ENCODE peak calls at places on chromosomes 6 and 20, in nine cellular contexts. One of them, this sample, is unnamed.

GRCh38 chr6:52647199-52647598 is 23.7 kb upstream of the TMEM14A start:
- DNase-seq in body of pancreas: no peak
- DNase-seq in uterus: no peak
- DNase-seq in thyroid gland: no peak
- DNase-seq in sigmoid colon: no peak
- DNase-seq in esophagus squamous epithelium: no peak
- DNase-seq in stomach: no peak
- DNase-seq in IMR-90: peak; percentile 72
- DNase-seq in esophagus muscularis mucosa: no peak
- DNase-seq in this sample: no peak

GRCh38 chr20:45406260-45407066 is 1.6 kb upstream of the DBNDD2 start:
- DNase-seq in uterus: peak; percentile 75
- DNase-seq in body of pancreas: peak; percentile 78
- DNase-seq in IMR-90: no peak
- DNase-seq in esophagus muscularis mucosa: no peak
- DNase-seq in thyroid gland: peak; percentile 48
- DNase-seq in esophagus squamous epithelium: no peak
- DNase-seq in stomach: peak; percentile 71
- DNase-seq in sigmoid colon: peak; percentile 91
- DNase-seq in this sample: no peak

GRCh38 chr6:21101694-21102093 is 491.9 kb upstream of the SOX4 start:
- DNase-seq in body of pancreas: no peak
- DNase-seq in esophagus muscularis mucosa: no peak
- DNase-seq in sigmoid colon: no peak
- DNase-seq in IMR-90: no peak
- DNase-seq in stomach: no peak
- DNase-seq in esophagus squamous epithelium: no peak
- DNase-seq in uterus: no peak
- DNase-seq in thyroid gland: no peak
- DNase-seq in this sample: no peak

GRCh38 chr6:84449220-84449619 is 221.8 kb upstream of the CEP162 start:
- DNase-seq in uterus: no peak
- DNase-seq in IMR-90: no peak
- DNase-seq in esophagus squamous epithelium: no peak
- DNase-seq in esophagus muscularis mucosa: no peak
- DNase-seq in sigmoid colon: no peak
- DNase-seq in body of pancreas: no peak
- DNase-seq in stomach: no peak
- DNase-seq in thyroid gland: no peak
- DNase-seq in this sample: no peak

GRCh38 chr6:3323696-3324261 is 65.0 kb downstream of the PSMG4 start:
- DNase-seq in esophagus muscularis mucosa: no peak
- DNase-seq in esophagus squamous epithelium: no peak
- DNase-seq in thyroid gland: no peak
- DNase-seq in IMR-90: no peak
- DNase-seq in body of pancreas: no peak
- DNase-seq in sigmoid colon: no peak
- DNase-seq in stomach: no peak
- DNase-seq in uterus: no peak
- DNase-seq in this sample: no peak

GRCh38 chr6:131182991-131183425 is 47.7 kb downstream of the AKAP7 start:
- DNase-seq in IMR-90: peak; percentile 56
- DNase-seq in uterus: no peak
- DNase-seq in thyroid gland: no peak
- DNase-seq in sigmoid colon: no peak
- DNase-seq in stomach: no peak
- DNase-seq in body of pancreas: no peak
- DNase-seq in esophagus squamous epithelium: no peak
- DNase-seq in esophagus muscularis mucosa: no peak
- DNase-seq in this sample: no peak

GRCh38 chr6:64872633-64873032 is 834.4 kb downstream of the EYS start:
- DNase-seq in body of pancreas: no peak
- DNase-seq in IMR-90: no peak
- DNase-seq in uterus: no peak
- DNase-seq in stomach: no peak
- DNase-seq in sigmoid colon: no peak
- DNase-seq in esophagus muscularis mucosa: no peak
- DNase-seq in thyroid gland: no peak
- DNase-seq in esophagus squamous epithelium: no peak
- DNase-seq in this sample: no peak

GRCh38 chr6:21952367-21952766 is 344.5 kb downstream of the PRL start:
- DNase-seq in esophagus squamous epithelium: no peak
- DNase-seq in stomach: no peak
- DNase-seq in sigmoid colon: no peak
- DNase-seq in IMR-90: no peak
- DNase-seq in uterus: no peak
- DNase-seq in esophagus muscularis mucosa: no peak
- DNase-seq in body of pancreas: no peak
- DNase-seq in thyroid gland: no peak
- DNase-seq in this sample: no peak

GRCh38 chr6:5214570-5215052 is 46.1 kb downstream of the LYRM4 start:
- DNase-seq in body of pancreas: no peak
- DNase-seq in IMR-90: peak; percentile 78
- DNase-seq in uterus: no peak
- DNase-seq in esophagus muscularis mucosa: no peak
- DNase-seq in esophagus squamous epithelium: no peak
- DNase-seq in stomach: no peak
- DNase-seq in sigmoid colon: no peak
- DNase-seq in thyroid gland: peak; percentile 78
- DNase-seq in this sample: no peak

GRCh38 chr6:161462148-161462547 is 188.3 kb upstream of the AGPAT4 start:
- DNase-seq in esophagus muscularis mucosa: no peak
- DNase-seq in sigmoid colon: no peak
- DNase-seq in stomach: no peak
- DNase-seq in esophagus squamous epithelium: no peak
- DNase-seq in IMR-90: no peak
- DNase-seq in body of pancreas: no peak
- DNase-seq in uterus: no peak
- DNase-seq in thyroid gland: no peak
- DNase-seq in this sample: no peak

GRCh38 chr20:19782669-19783068 is 24.6 kb downstream of the RIN2 start:
- DNase-seq in sigmoid colon: no peak
- DNase-seq in stomach: no peak
- DNase-seq in uterus: no peak
- DNase-seq in IMR-90: no peak
- DNase-seq in esophagus squamous epithelium: no peak
- DNase-seq in body of pancreas: no peak
- DNase-seq in esophagus muscularis mucosa: no peak
- DNase-seq in thyroid gland: no peak
- DNase-seq in this sample: no peak

GRCh38 chr6:144335914-144336313 is 50.8 kb downstream of the UTRN start:
- DNase-seq in IMR-90: no peak
- DNase-seq in uterus: no peak
- DNase-seq in thyroid gland: no peak
- DNase-seq in body of pancreas: peak; percentile 22
- DNase-seq in esophagus muscularis mucosa: peak; percentile 64
- DNase-seq in stomach: no peak
- DNase-seq in esophagus squamous epithelium: no peak
- DNase-seq in sigmoid colon: no peak
- DNase-seq in this sample: no peak

GRCh38 chr6:158610319-158610968 is 34.1 kb downstream of the DYNLT1 start:
- DNase-seq in IMR-90: no peak
- DNase-seq in esophagus muscularis mucosa: no peak
- DNase-seq in body of pancreas: no peak
- DNase-seq in sigmoid colon: peak; percentile 40
- DNase-seq in esophagus squamous epithelium: no peak
- DNase-seq in uterus: no peak
- DNase-seq in stomach: no peak
- DNase-seq in thyroid gland: no peak
- DNase-seq in this sample: no peak

GRCh38 chr6:158607411-158608170 is 37.0 kb downstream of the DYNLT1 start:
- DNase-seq in thyroid gland: no peak
- DNase-seq in esophagus muscularis mucosa: no peak
- DNase-seq in sigmoid colon: no peak
- DNase-seq in body of pancreas: no peak
- DNase-seq in esophagus squamous epithelium: no peak
- DNase-seq in stomach: no peak
- DNase-seq in uterus: no peak
- DNase-seq in IMR-90: peak; percentile 47
- DNase-seq in this sample: no peak

GRCh38 chr6:158611039-158611438 is 33.5 kb downstream of the DYNLT1 start:
- DNase-seq in IMR-90: no peak
- DNase-seq in esophagus muscularis mucosa: no peak
- DNase-seq in sigmoid colon: no peak
- DNase-seq in thyroid gland: no peak
- DNase-seq in uterus: no peak
- DNase-seq in stomach: no peak
- DNase-seq in body of pancreas: no peak
- DNase-seq in esophagus squamous epithelium: no peak
- DNase-seq in this sample: no peak

GRCh38 chr6:158608221-158608620 is 36.3 kb downstream of the DYNLT1 start:
- DNase-seq in esophagus muscularis mucosa: no peak
- DNase-seq in IMR-90: no peak
- DNase-seq in uterus: no peak
- DNase-seq in stomach: no peak
- DNase-seq in sigmoid colon: no peak
- DNase-seq in thyroid gland: no peak
- DNase-seq in esophagus squamous epithelium: no peak
- DNase-seq in body of pancreas: no peak
- DNase-seq in this sample: peak; percentile 85

GRCh38 chr6:158609455-158610155 is 34.9 kb downstream of the DYNLT1 start:
- DNase-seq in uterus: no peak
- DNase-seq in sigmoid colon: no peak
- DNase-seq in IMR-90: no peak
- DNase-seq in stomach: no peak
- DNase-seq in thyroid gland: no peak
- DNase-seq in esophagus squamous epithelium: no peak
- DNase-seq in body of pancreas: no peak
- DNase-seq in esophagus muscularis mucosa: no peak
- DNase-seq in this sample: peak; percentile 58
- H3K36me3 ChIP-seq in uterus: no peaks in the 10 kb centered on the region
- H3K36me3 ChIP-seq in sigmoid colon: peaks cover 16% of the 10 kb centered on the region
- H3K36me3 ChIP-seq in IMR-90: peaks cover 45% of the 10 kb centered on the region
- H3K36me3 ChIP-seq in stomach: peaks cover 87% of the 10 kb centered on the region
- H3K36me3 ChIP-seq in thyroid gland: no peaks in the 10 kb centered on the region
- H3K36me3 ChIP-seq in esophagus squamous epithelium: peaks cover 30% of the 10 kb centered on the region
- H3K36me3 ChIP-seq in body of pancreas: no peaks in the 10 kb centered on the region
- H3K36me3 ChIP-seq in esophagus muscularis mucosa: peaks cover 23% of the 10 kb centered on the region
- H3K36me3 ChIP-seq in this sample: peaks cover 47% of the 10 kb centered on the region

GRCh38 chr6:32169211-32169610 is 4.8 kb downstream of the EGFL8 start:
- DNase-seq in stomach: no peak
- DNase-seq in thyroid gland: no peak
- DNase-seq in esophagus muscularis mucosa: no peak
- DNase-seq in IMR-90: no peak
- DNase-seq in sigmoid colon: no peak
- DNase-seq in esophagus squamous epithelium: no peak
- DNase-seq in body of pancreas: no peak
- DNase-seq in uterus: no peak
- DNase-seq in this sample: no peak
- TF ChIP-seq POLR2A in stomach: no peak
- TF ChIP-seq POLR2A in thyroid gland: no peak
- TF ChIP-seq POLR2A in esophagus muscularis mucosa: no peak
- TF ChIP-seq POLR2A in IMR-90: no peak
- TF ChIP-seq POLR2A in sigmoid colon: no peak
- TF ChIP-seq POLR2A in esophagus squamous epithelium: no peak
- TF ChIP-seq POLR2A in body of pancreas: no peak
- TF ChIP-seq POLR2A in uterus: no peak
- TF ChIP-seq POLR2A in this sample: no peak

GRCh38 chr20:17620371-17621228 is 50.7 kb downstream of the DSTN start:
- DNase-seq in sigmoid colon: peak; percentile 69
- DNase-seq in thyroid gland: peak; percentile 2
- DNase-seq in stomach: peak; percentile 21
- DNase-seq in esophagus squamous epithelium: no peak
- DNase-seq in esophagus muscularis mucosa: no peak
- DNase-seq in uterus: peak; percentile 14
- DNase-seq in body of pancreas: peak; percentile 11
- DNase-seq in IMR-90: no peak
- DNase-seq in this sample: peak; percentile 83

GRCh38 chr20:17621229-17621968 is 51.5 kb downstream of the DSTN start:
- DNase-seq in sigmoid colon: peak; percentile 62
- DNase-seq in uterus: peak; percentile 10
- DNase-seq in esophagus muscularis mucosa: no peak
- DNase-seq in thyroid gland: peak; percentile 1
- DNase-seq in IMR-90: no peak
- DNase-seq in body of pancreas: peak; percentile 38
- DNase-seq in esophagus squamous epithelium: no peak
- DNase-seq in stomach: peak; percentile 51
- DNase-seq in this sample: no peak

GRCh38 chr20:17618673-17619013 is 48.8 kb downstream of the DSTN start:
- DNase-seq in sigmoid colon: no peak
- DNase-seq in IMR-90: no peak
- DNase-seq in esophagus muscularis mucosa: no peak
- DNase-seq in thyroid gland: no peak
- DNase-seq in esophagus squamous epithelium: no peak
- DNase-seq in body of pancreas: no peak
- DNase-seq in stomach: no peak
- DNase-seq in uterus: no peak
- DNase-seq in this sample: no peak

GRCh38 chr20:17617868-17618672 is 48.2 kb downstream of the DSTN start:
- DNase-seq in IMR-90: no peak
- DNase-seq in body of pancreas: peak; percentile 85
- DNase-seq in sigmoid colon: peak; percentile 72
- DNase-seq in esophagus muscularis mucosa: no peak
- DNase-seq in thyroid gland: peak; percentile 91
- DNase-seq in esophagus squamous epithelium: no peak
- DNase-seq in stomach: peak; percentile 83
- DNase-seq in uterus: peak; percentile 28
- DNase-seq in this sample: peak; percentile 87

GRCh38 chr20:17619351-17620093 is 49.6 kb downstream of the DSTN start:
- DNase-seq in IMR-90: no peak
- DNase-seq in thyroid gland: peak; percentile 1
- DNase-seq in sigmoid colon: peak; percentile 61
- DNase-seq in esophagus squamous epithelium: no peak
- DNase-seq in uterus: peak; percentile 14
- DNase-seq in esophagus muscularis mucosa: no peak
- DNase-seq in stomach: peak; percentile 22
- DNase-seq in body of pancreas: peak; percentile 31
- DNase-seq in this sample: peak; percentile 86
- H3K36me3 ChIP-seq in IMR-90: peaks cover 97% of the 10 kb centered on the region
- H3K36me3 ChIP-seq in thyroid gland: peaks cover 72% of the 10 kb centered on the region
- H3K36me3 ChIP-seq in sigmoid colon: peaks cover 37% of the 10 kb centered on the region
- H3K36me3 ChIP-seq in esophagus squamous epithelium: peaks cover 62% of the 10 kb centered on the region
- H3K36me3 ChIP-seq in uterus: no peaks in the 10 kb centered on the region
- H3K36me3 ChIP-seq in esophagus muscularis mucosa: peaks cover 48% of the 10 kb centered on the region
- H3K36me3 ChIP-seq in stomach: peaks cover 99% of the 10 kb centered on the region
- H3K36me3 ChIP-seq in body of pancreas: peaks cover 40% of the 10 kb centered on the region
- H3K36me3 ChIP-seq in this sample: no peaks in the 10 kb centered on the region

GRCh38 chr6:19972221-19972620 is 135.1 kb downstream of the ID4 start:
- DNase-seq in esophagus squamous epithelium: no peak
- DNase-seq in body of pancreas: no peak
- DNase-seq in sigmoid colon: no peak
- DNase-seq in stomach: no peak
- DNase-seq in thyroid gland: no peak
- DNase-seq in esophagus muscularis mucosa: no peak
- DNase-seq in uterus: no peak
- DNase-seq in IMR-90: no peak
- DNase-seq in this sample: no peak

GRCh38 chr6:19964115-19964514 is 126.9 kb downstream of the ID4 start:
- DNase-seq in thyroid gland: no peak
- DNase-seq in uterus: no peak
- DNase-seq in esophagus squamous epithelium: no peak
- DNase-seq in sigmoid colon: no peak
- DNase-seq in esophagus muscularis mucosa: no peak
- DNase-seq in stomach: no peak
- DNase-seq in IMR-90: no peak
- DNase-seq in body of pancreas: no peak
- DNase-seq in this sample: no peak

DNA sequence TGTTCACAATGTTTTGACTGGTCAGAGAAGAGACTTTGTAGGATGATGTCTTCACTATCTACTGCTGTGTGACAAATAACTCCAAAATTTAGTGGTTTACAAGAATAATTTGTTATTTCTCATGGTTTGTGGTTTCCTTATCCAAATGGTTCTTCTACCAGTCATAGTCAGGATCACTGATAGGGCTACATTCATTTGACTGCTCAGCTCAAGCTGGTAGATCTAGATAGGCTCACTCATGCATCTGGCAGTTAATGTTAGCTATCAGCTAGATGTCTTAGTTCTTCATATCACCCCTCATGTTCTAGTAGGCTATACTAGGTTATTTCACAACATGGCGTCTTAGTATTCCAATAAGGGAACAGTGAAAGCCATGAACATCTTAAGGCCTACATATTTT is 131.0 kb downstream of the ID4 start:
- DNase-seq in stomach: no peak
- DNase-seq in body of pancreas: no peak
- DNase-seq in uterus: no peak
- DNase-seq in sigmoid colon: no peak
- DNase-seq in thyroid gland: no peak
- DNase-seq in esophagus muscularis mucosa: no peak
- DNase-seq in esophagus squamous epithelium: no peak
- DNase-seq in IMR-90: no peak
- DNase-seq in this sample: no peak
- TF ChIP-seq POLR2A in stomach: no peak
- TF ChIP-seq POLR2A in body of pancreas: no peak
- TF ChIP-seq POLR2A in uterus: no peak
- TF ChIP-seq POLR2A in sigmoid colon: no peak
- TF ChIP-seq POLR2A in thyroid gland: no peak
- TF ChIP-seq POLR2A in esophagus muscularis mucosa: no peak
- TF ChIP-seq POLR2A in esophagus squamous epithelium: no peak
- TF ChIP-seq POLR2A in IMR-90: no peak
- TF ChIP-seq POLR2A in this sample: no peak

This sample was measured in vagina.